ENCODE peak calls at places on chromosomes 12 and 14, in eight cellular contexts. P is right atrium auricular region, N is body of pancreas, U is breast epithelium, T is pancreas, Z is OCI-LY7, M is ovary, C is GM12865. O is an unnamed sample.

GRCh38 chr14:24430682-24431568 is 1.2 kb downstream of the KHNYN start:
- DNase-seq in P (peak), N (peak), U (no peak), T (peak), Z (peak), M (peak), C (peak), O (peak)

GRCh38 chr12:39581592-39581991 is 38.0 kb downstream of the ABCD2 start:
- DNase-seq in P (no peak), N (no peak), U (no peak), T (no peak), Z (no peak), M (no peak), C (no peak), O (no peak)

GRCh38 chr12:40953076-40953475 is 235.0 kb upstream of the PDZRN4 start:
- DNase-seq in P (no peak), N (no peak), U (no peak), T (no peak), Z (no peak), M (no peak), C (no peak), O (no peak)

GRCh38 chr14:59346796-59347510 is 118.2 kb downstream of the GPR135 start:
- DNase-seq in P (no peak), N (no peak), U (no peak), T (no peak), Z (no peak), M (no peak), C (no peak), O (no peak)

GRCh38 chr12:62724947-62725447 is 210.0 kb downstream of the PPM1H start:
- DNase-seq in P (no peak), N (peak), U (no peak), T (no peak), Z (no peak), M (peak), C (no peak), O (no peak)

GRCh38 chr14:95421741-95422140 is 94.7 kb downstream of the SYNE3 start:
- DNase-seq in P (no peak), N (no peak), U (no peak), T (no peak), Z (no peak), M (no peak), C (no peak), O (no peak)

GRCh38 chr14:69008411-69008810 is 29.3 kb upstream of the ACTN1 start:
- DNase-seq in P (no peak), N (no peak), U (no peak), T (no peak), Z (no peak), M (no peak), C (no peak), O (no peak)

GRCh38 chr14:44165286-44165685 is 341.8 kb downstream of the FSCB start:
- DNase-seq in P (no peak), N (no peak), U (no peak), T (no peak), Z (no peak), M (no peak), C (no peak), O (no peak)

GRCh38 chr14:27391331-27391730 is 793.5 kb upstream of the NOVA1 start:
- DNase-seq in P (no peak), N (no peak), U (no peak), T (no peak), Z (no peak), M (no peak), C (no peak), O (no peak)

GRCh38 chr14:68784995-68785816 is 7.7 kb downstream of the ZFP36L1 start:
- DNase-seq in P (peak), N (peak), U (no peak), T (peak), Z (no peak), M (peak), C (no peak), O (no peak)

GRCh38 chr12:110774824-110775223 is 32.1 kb upstream of the PPP1CC start:
- DNase-seq in P (no peak), N (no peak), U (no peak), T (no peak), Z (no peak), M (no peak), C (no peak), O (no peak)

GRCh38 chr12:93116632-93117031 is 187.5 kb upstream of the EEA1 start:
- DNase-seq in P (no peak), N (no peak), U (no peak), T (no peak), Z (no peak), M (no peak), C (no peak), O (no peak)

GRCh38 chr12:62426095-62426488 is 40.5 kb upstream of the MON2 start:
- DNase-seq in P (no peak), N (no peak), U (no peak), T (no peak), Z (no peak), M (no peak), C (no peak), O (no peak)

GRCh38 chr12:6063379-6063735 is 61.1 kb downstream of the VWF start:
- DNase-seq in P (no peak), N (no peak), U (no peak), T (no peak), Z (no peak), M (no peak), C (no peak), O (no peak)

GRCh38 chr14:85288041-85288440 is 241.9 kb upstream of the FLRT2 start:
- DNase-seq in P (no peak), N (no peak), U (no peak), T (no peak), Z (no peak), M (no peak), C (no peak), O (no peak)

GRCh38 chr12:81888341-81888740 is 129.2 kb upstream of the PPFIA2 start:
- DNase-seq in P (no peak), N (no peak), U (no peak), T (no peak), Z (no peak), M (no peak), C (no peak), O (no peak)

GRCh38 chr12:12520278-12520677 is 42.4 kb downstream of the DUSP16 start:
- DNase-seq in P (no peak), N (no peak), U (no peak), T (no peak), Z (no peak), M (no peak), C (no peak), O (no peak)

GRCh38 chr14:65170318-65170717 is 68.0 kb upstream of the MAX start:
- DNase-seq in P (no peak), N (no peak), U (no peak), T (no peak), Z (no peak), M (no peak), C (peak), O (no peak)
- H3K4me3 ChIP-seq in P (no peak), N (no peak), U (no peak), T (no peak), Z (no peak), M (no peak), C (peak), O (no peak)

DNA sequence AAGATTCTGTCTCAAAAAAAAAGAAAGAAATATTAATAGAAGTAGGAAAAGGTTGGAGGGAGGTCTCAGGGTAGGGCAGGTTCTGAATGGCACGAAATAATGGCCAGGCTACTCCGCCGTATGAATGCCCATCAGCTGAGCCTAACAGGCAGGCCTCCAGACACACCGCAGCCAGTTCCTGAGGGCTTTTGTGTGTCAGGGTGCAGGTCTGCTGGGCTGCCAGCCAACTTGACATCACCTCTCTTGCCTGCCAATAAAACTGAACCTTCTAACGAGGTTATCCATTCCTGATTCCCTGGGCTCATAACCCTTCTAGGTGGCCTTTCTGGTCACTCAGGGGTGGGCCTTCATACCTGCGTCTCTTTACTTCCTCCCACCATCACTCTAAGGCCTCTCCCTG is 3.0 kb downstream of the IFI27 start:
- DNase-seq in P (no peak), N (peak), U (no peak), T (peak), Z (no peak), M (peak), C (no peak), O (no peak)
- H3K4me3 ChIP-seq in P (peak), N (no peak), U (no peak), T (no peak), Z (no peak), M (no peak), C (no peak), O (no peak)

GRCh38 chr14:31964490-31964889 is 112.6 kb upstream of the ARHGAP5 start:
- DNase-seq in P (no peak), N (no peak), U (no peak), T (no peak), Z (no peak), M (no peak), C (no peak), O (no peak)

GRCh38 chr14:31967669-31967975 is 109.5 kb upstream of the ARHGAP5 start:
- DNase-seq in P (no peak), N (no peak), U (no peak), T (no peak), Z (no peak), M (no peak), C (no peak), O (no peak)

GRCh38 chr14:31966896-31967668 is 110.0 kb upstream of the ARHGAP5 start:
- DNase-seq in P (no peak), N (no peak), U (no peak), T (no peak), Z (no peak), M (no peak), C (no peak), O (no peak)

GRCh38 chr14:31964979-31965734 is 111.9 kb upstream of the ARHGAP5 start:
- DNase-seq in P (no peak), N (no peak), U (no peak), T (no peak), Z (no peak), M (peak), C (no peak), O (no peak)

GRCh38 chr14:31965735-31966598 is 111.1 kb upstream of the ARHGAP5 start:
- DNase-seq in P (no peak), N (peak), U (no peak), T (no peak), Z (no peak), M (peak), C (no peak), O (no peak)
- H3K4me3 ChIP-seq in P (no peak), N (no peak), U (no peak), T (no peak), Z (no peak), M (no peak), C (no peak), O (no peak)

GRCh38 chr12:131223171-131223761 is 269.6 kb downstream of the ADGRD1 start:
- DNase-seq in P (no peak), N (no peak), U (no peak), T (no peak), Z (no peak), M (no peak), C (no peak), O (no peak)

GRCh38 chr12:131222271-131223139 is 268.8 kb downstream of the ADGRD1 start:
- DNase-seq in P (no peak), N (no peak), U (no peak), T (no peak), Z (no peak), M (no peak), C (peak), O (no peak)

GRCh38 chr12:131226345-131227265 is 272.9 kb downstream of the ADGRD1 start:
- DNase-seq in P (no peak), N (no peak), U (no peak), T (no peak), Z (no peak), M (no peak), C (no peak), O (peak)

GRCh38 chr12:131221946-131222249 is 268.2 kb downstream of the ADGRD1 start:
- DNase-seq in P (no peak), N (no peak), U (no peak), T (no peak), Z (no peak), M (no peak), C (no peak), O (no peak)

DNA sequence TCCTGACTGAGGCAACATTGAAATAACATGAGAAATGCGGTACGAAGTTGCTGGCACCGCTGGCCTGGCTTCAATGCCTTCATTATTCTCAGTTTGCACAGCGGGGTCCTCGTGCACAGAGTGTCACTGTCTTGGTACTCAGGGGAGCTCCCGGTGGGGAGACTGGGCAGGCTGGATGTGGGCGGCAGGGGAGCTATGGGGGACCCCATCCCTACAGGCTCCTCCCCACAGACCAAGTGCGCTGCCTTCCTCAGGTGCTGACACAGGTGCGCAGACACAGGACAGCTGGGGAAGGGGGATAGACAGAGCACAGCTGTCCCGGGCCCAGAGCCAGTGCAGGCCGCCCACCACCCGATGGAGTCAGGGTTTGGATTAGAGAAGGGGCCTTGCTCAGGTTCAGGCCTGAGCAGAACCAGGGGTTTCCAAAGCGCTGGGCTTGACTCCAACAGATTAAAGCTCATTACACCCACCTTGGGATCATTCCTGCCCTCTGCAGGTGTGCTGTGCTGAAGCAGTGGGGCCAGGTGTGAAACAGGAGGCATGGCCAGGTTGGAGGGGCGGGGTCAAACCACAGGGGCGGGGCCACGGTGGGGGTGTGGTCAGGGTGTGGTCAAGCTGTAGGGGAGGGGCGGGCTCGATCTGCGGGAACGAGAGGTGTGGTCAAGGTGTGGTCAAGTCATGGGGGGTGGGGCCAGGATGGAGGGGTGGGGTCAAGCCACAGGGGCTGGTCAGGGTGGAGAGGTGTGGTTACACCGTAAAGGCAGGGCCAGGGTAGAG is 270.3 kb downstream of the ADGRD1 start:
- DNase-seq in P (no peak), N (no peak), U (no peak), T (no peak), Z (peak), M (no peak), C (peak), O (peak)
- H3K4me3 ChIP-seq in P (no peak), N (no peak), U (no peak), T (no peak), Z (no peak), M (no peak), C (no peak), O (no peak)

DNA sequence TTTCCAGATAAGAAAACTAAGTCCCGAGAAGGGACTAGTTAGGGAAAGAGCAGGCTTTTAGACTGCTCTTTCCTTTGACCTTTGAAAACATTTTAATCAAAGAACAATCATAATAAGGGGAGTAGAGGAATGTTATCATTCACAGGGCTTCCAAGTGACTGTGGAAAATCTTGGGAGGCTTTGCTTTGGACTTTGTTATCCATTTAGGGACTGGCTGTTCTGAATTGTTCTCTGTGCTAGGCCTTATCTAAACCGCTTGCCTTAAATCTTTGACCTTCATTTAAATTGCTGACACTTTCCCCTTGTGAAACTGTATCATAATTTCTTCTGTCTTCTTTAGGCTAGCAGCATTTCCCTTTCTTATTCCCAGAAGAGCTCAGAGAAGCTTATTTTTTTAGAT is 9.6 kb upstream of the CALM1 start:
- DNase-seq in P (no peak), N (no peak), U (no peak), T (no peak), Z (no peak), M (no peak), C (no peak), O (no peak)
- H3K4me3 ChIP-seq in P (no peak), N (no peak), U (no peak), T (no peak), Z (no peak), M (no peak), C (no peak), O (no peak)

DNA sequence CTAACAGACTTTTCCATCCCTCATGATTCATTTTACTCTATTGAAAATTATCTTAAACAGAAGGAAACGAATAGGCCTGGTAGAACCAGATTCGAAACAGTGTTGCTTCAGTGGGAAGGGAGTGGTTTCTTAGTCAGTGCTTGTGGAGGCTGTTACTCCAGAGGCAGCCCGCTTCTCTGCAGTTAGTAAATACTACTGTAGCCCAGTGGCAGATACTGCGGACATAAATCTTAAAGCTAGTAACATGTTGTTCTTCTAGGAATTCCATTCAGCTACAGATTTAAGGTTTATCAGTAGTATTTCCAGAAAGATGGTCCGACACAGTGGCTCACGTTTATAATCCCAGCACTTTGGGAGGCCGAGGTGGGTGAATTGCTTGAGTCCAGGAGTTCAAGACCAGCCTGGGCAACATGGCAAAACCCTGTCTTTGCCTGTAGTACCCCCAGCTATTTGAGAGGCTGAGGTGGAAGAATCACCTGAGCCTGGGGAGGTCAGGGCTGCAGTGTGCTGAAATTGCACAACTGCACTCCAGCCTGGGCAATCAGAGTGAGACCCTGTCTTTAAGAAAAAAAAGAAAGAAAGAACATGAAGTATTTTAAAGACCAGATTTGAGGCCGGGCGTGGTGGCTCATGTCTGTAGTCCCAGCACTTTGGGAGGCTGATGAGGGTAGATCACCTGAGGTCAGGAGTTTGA is 45.9 kb downstream of the DIP2B start:
- DNase-seq in P (no peak), N (peak), U (no peak), T (no peak), Z (no peak), M (peak), C (no peak), O (no peak)
- H3K4me3 ChIP-seq in P (no peak), N (no peak), U (no peak), T (no peak), Z (no peak), M (no peak), C (no peak), O (no peak)

GRCh38 chr14:75456069-75457023 is 28.5 kb downstream of the JDP2 start:
- DNase-seq in P (no peak), N (no peak), U (no peak), T (no peak), Z (no peak), M (no peak), C (no peak), O (no peak)

GRCh38 chr14:75453817-75454434 is 26.1 kb downstream of the JDP2 start:
- DNase-seq in P (no peak), N (no peak), U (no peak), T (no peak), Z (peak), M (no peak), C (peak), O (no peak)

GRCh38 chr14:75452900-75453816 is 25.3 kb downstream of the JDP2 start:
- DNase-seq in P (peak), N (peak), U (peak), T (peak), Z (no peak), M (peak), C (no peak), O (peak)

GRCh38 chr14:75457024-75457390 is 29.2 kb downstream of the JDP2 start:
- DNase-seq in P (no peak), N (no peak), U (no peak), T (no peak), Z (no peak), M (no peak), C (no peak), O (no peak)

GRCh38 chr14:75454963-75455546 is 27.2 kb downstream of the JDP2 start:
- DNase-seq in P (peak), N (peak), U (peak), T (peak), Z (no peak), M (peak), C (peak), O (peak)
- H3K4me3 ChIP-seq in P (no peak), N (no peak), U (no peak), T (no peak), Z (no peak), M (no peak), C (no peak), O (no peak)

O was measured in left lung.